ENCODE peak calls at places on chromosomes 2 and 18, in nine cellular contexts. S is CD4-positive, CD25-positive, alpha-beta regulatory T cell; V is sigmoid colon; L is upper lobe of right lung; W is iPS DF 6.9; J is gastrocnemius medialis; K is body of pancreas; I is Peyer's patch; X is neuronal stem cell. M is an unnamed sample.

GRCh38 chr2:141630531-141630930 is 500.3 kb downstream of the LRP1B start:
- DNase-seq in S (no peak), V (no peak), L (no peak), W (no peak), J (no peak), K (no peak), I (no peak), X (no peak), M (no peak)

GRCh38 chr2:212929116-212929515 is 222.3 kb downstream of the IKZF2 start:
- DNase-seq in S (peak; percentile 3), V (no peak), L (no peak), W (no peak), J (no peak), K (no peak), I (no peak), X (no peak), M (no peak)

GRCh38 chr2:172058660-172059059 is 26.6 kb upstream of the DLX1 start:
- DNase-seq in S (no peak), V (no peak), L (no peak), W (no peak), J (no peak), K (no peak), I (no peak), X (no peak), M (no peak)

GRCh38 chr18:45687617-45688016 is 36.4 kb upstream of the SLC14A1 start:
- DNase-seq in S (no peak), V (no peak), L (no peak), W (no peak), J (no peak), K (no peak), I (peak; percentile 59), X (no peak), M (no peak)

GRCh38 chr2:53826587-53827397 is 33.0 kb downstream of the GPR75 start:
- DNase-seq in S (no peak), V (no peak), L (no peak), W (no peak), J (peak; percentile 31), K (no peak), I (no peak), X (no peak), M (no peak)

GRCh38 chr2:174493549-174494331 is 6.9 kb upstream of the GPR155 start:
- DNase-seq in S (no peak), V (no peak), L (no peak), W (no peak), J (no peak), K (no peak), I (no peak), X (no peak), M (no peak)

GRCh38 chr2:231667497-231667896 is 40.8 kb upstream of the PTMA start:
- DNase-seq in S (no peak), V (no peak), L (no peak), W (no peak), J (no peak), K (no peak), I (peak; percentile 17), X (no peak), M (no peak)

GRCh38 chr2:68751397-68752339 is 17.1 kb downstream of the ARHGAP25 start:
- DNase-seq in S (peak; percentile 87), V (peak; percentile 92), L (peak; percentile 94), W (peak; percentile 84), J (peak; percentile 65), K (peak; percentile 93), I (peak; percentile 90), X (peak; percentile 79), M (peak; percentile 90)

GRCh38 chr2:121288454-121289231 is 3.6 kb upstream of the TFCP2L1 start:
- DNase-seq in S (no peak), V (no peak), L (no peak), W (no peak), J (no peak), K (no peak), I (no peak), X (no peak), M (no peak)

GRCh38 chr2:141767051-141767450 is 363.8 kb downstream of the LRP1B start:
- DNase-seq in S (no peak), V (no peak), L (no peak), W (no peak), J (no peak), K (no peak), I (no peak), X (no peak), M (no peak)

GRCh38 chr2:28321426-28321825 is 71.2 kb upstream of the FOSL2 start:
- DNase-seq in S (no peak), V (no peak), L (no peak), W (no peak), J (no peak), K (no peak), I (no peak), X (peak; percentile 71), M (no peak)

GRCh38 chr18:56217406-56217805 is 421.0 kb downstream of the TXNL1 start:
- DNase-seq in S (no peak), V (no peak), L (no peak), W (no peak), J (no peak), K (no peak), I (no peak), X (no peak), M (no peak)

GRCh38 chr18:56210466-56210865 is 427.9 kb downstream of the TXNL1 start:
- DNase-seq in S (no peak), V (no peak), L (no peak), W (no peak), J (no peak), K (no peak), I (no peak), X (no peak), M (no peak)

DNA sequence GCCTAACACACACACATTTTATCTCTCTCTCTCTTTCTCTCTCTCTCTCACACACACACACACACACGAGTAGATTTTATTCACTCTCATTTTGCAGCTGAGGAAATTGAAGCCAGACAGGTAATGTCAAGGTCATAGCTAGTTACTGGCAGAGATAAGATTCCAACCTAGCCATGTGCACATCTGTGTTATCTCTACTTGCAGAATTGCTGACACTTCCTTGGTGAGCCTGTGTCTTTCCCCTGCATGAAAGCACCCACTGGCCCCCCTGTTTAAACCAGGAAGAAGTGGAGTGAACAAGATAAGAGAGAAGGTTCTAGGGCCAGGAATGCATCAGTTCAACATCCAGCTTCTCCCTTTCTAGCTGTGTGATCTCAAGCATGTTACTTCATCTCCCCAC is 423.7 kb downstream of the TXNL1 start:
- DNase-seq in S (no peak), V (no peak), L (no peak), W (no peak), J (no peak), K (no peak), I (no peak), X (no peak), M (no peak)
- H3K9me3 ChIP-seq in S (no peaks in the 10 kb centered on the region), V (no peaks in the 10 kb centered on the region), L (no peaks in the 10 kb centered on the region), W (no peaks in the 10 kb centered on the region), J (no peaks in the 10 kb centered on the region), K (no peaks in the 10 kb centered on the region), I (no peaks in the 10 kb centered on the region), X (peaks cover 8% of the 10 kb centered on the region), M (no peaks in the 10 kb centered on the region)

GRCh38 chr2:196652869-196653268 is 13.4 kb downstream of the CCDC150 start:
- DNase-seq in S (no peak), V (no peak), L (no peak), W (no peak), J (no peak), K (no peak), I (no peak), X (no peak), M (no peak)

GRCh38 chr2:196653843-196654242 is 14.3 kb downstream of the CCDC150 start:
- DNase-seq in S (no peak), V (no peak), L (no peak), W (no peak), J (no peak), K (no peak), I (no peak), X (no peak), M (no peak)

GRCh38 chr2:196651387-196652094 is 12.0 kb downstream of the CCDC150 start:
- DNase-seq in S (no peak), V (no peak), L (no peak), W (no peak), J (no peak), K (no peak), I (no peak), X (no peak), M (no peak)

GRCh38 chr2:196649202-196649601 is 9.7 kb downstream of the CCDC150 start:
- DNase-seq in S (no peak), V (no peak), L (no peak), W (no peak), J (no peak), K (no peak), I (no peak), X (no peak), M (no peak)
- H3K9me3 ChIP-seq in S (peaks cover 29% of the 10 kb centered on the region), V (peaks cover 16% of the 10 kb centered on the region), L (peaks cover 15% of the 10 kb centered on the region), W (peaks cover 6% of the 10 kb centered on the region), J (no peaks in the 10 kb centered on the region), K (peaks cover 26% of the 10 kb centered on the region), I (no peaks in the 10 kb centered on the region), X (peaks cover 72% of the 10 kb centered on the region), M (peaks cover 4% of the 10 kb centered on the region)

GRCh38 chr2:128037624-128038023 is 9.8 kb upstream of the SAP130 start:
- DNase-seq in S (no peak), V (no peak), L (no peak), W (no peak), J (no peak), K (no peak), I (no peak), X (no peak), M (no peak)

GRCh38 chr2:128040166-128040771 is 12.4 kb upstream of the SAP130 start:
- DNase-seq in S (no peak), V (no peak), L (no peak), W (no peak), J (no peak), K (no peak), I (no peak), X (no peak), M (no peak)

GRCh38 chr2:128036748-128037607 is 9.1 kb upstream of the SAP130 start:
- DNase-seq in S (no peak), V (no peak), L (no peak), W (no peak), J (no peak), K (no peak), I (no peak), X (no peak), M (no peak)

GRCh38 chr2:128041561-128041960 is 13.7 kb upstream of the SAP130 start:
- DNase-seq in S (no peak), V (no peak), L (no peak), W (no peak), J (no peak), K (no peak), I (no peak), X (no peak), M (no peak)

GRCh38 chr2:128039535-128039934 is 11.7 kb upstream of the SAP130 start:
- DNase-seq in S (no peak), V (no peak), L (no peak), W (no peak), J (no peak), K (no peak), I (no peak), X (no peak), M (no peak)
- H3K9me3 ChIP-seq in S (peaks cover 31% of the 10 kb centered on the region), V (peaks cover 22% of the 10 kb centered on the region), L (peaks cover 22% of the 10 kb centered on the region), W (peaks cover 7% of the 10 kb centered on the region), J (no peaks in the 10 kb centered on the region), K (peaks cover 25% of the 10 kb centered on the region), I (no peaks in the 10 kb centered on the region), X (peaks cover 33% of the 10 kb centered on the region), M (peaks cover 13% of the 10 kb centered on the region)

DNA sequence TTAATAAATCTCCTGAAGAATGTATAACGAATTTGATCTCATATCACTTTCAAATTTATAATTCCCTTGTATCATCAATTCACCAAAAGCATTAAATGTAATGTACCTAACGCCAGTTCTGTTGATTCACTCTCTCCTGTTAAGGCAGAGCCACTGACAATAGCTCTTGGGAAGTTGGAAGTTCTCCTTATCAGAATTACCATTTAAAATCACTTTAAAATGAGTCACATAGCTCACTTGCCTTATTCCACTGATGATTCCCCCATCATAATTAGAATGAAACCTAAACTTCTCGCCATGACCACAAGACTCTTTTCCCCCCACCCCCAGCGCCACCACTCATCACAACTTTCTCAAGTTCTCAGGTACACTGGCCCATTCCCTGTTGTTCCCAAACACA is 117.1 kb downstream of the PID1 start:
- DNase-seq in S (no peak), V (no peak), L (no peak), W (no peak), J (no peak), K (no peak), I (no peak), X (no peak), M (no peak)
- H3K9me3 ChIP-seq in S (no peaks in the 10 kb centered on the region), V (no peaks in the 10 kb centered on the region), L (no peaks in the 10 kb centered on the region), W (no peaks in the 10 kb centered on the region), J (no peaks in the 10 kb centered on the region), K (no peaks in the 10 kb centered on the region), I (no peaks in the 10 kb centered on the region), X (no peaks in the 10 kb centered on the region), M (no peaks in the 10 kb centered on the region)